ENCODE peak calls at places on chromosome 10, in six cellular contexts. M is amygdala; R is neural crest cell; I is globus pallidus; J is NCI-H1105 treated with DMSO at 0.1 percent for 48 hours; D is activated naive CD4-positive, alpha-beta T cell treated with anti-CD3 and anti-CD28 coated beads for 36 hours. H is an unnamed sample.
A peak's percentile ranks its signal among the peaks of the same experiment; 100 is the strongest.

GRCh38 chr10:99279626-99280111 is 44.0 kb upstream of the HPSE2 start:
- DNase-seq in M (no peak), R (no peak), I (no peak), J (no peak), D (no peak), H (no peak)

GRCh38 chr10:69254877-69255276 is 23.4 kb upstream of the HK1 start:
- DNase-seq in M (no peak), R (no peak), I (no peak), J (no peak), D (no peak), H (no peak)

GRCh38 chr10:42755028-42755451 is 27.6 kb upstream of the BMS1 start:
- DNase-seq in M (no peak), R (no peak), I (no peak), J (no peak), D (no peak), H (no peak)

GRCh38 chr10:98465866-98466265 is 19.1 kb upstream of the HPS1 start:
- DNase-seq in M (no peak), R (no peak), I (no peak), J (no peak), D (no peak), H (no peak)

GRCh38 chr10:88934900-88935672 is 17.5 kb downstream of the ACTA2 start:
- DNase-seq in M (no peak), R (peak; percentile 51), I (peak; percentile 85), J (peak; percentile 77), D (peak; percentile 90), H (peak; percentile 94)

GRCh38 chr10:97895084-97895483 is 45.4 kb downstream of the GOLGA7B start:
- DNase-seq in M (no peak), R (no peak), I (no peak), J (no peak), D (no peak), H (no peak)

GRCh38 chr10:58590152-58590551 is 77.5 kb downstream of the BICC1 start:
- DNase-seq in M (no peak), R (no peak), I (no peak), J (peak; percentile 8), D (no peak), H (no peak)

GRCh38 chr10:87771871-87772500 is 46.0 kb downstream of the ATAD1 start:
- DNase-seq in M (no peak), R (no peak), I (peak; percentile 26), J (peak; percentile 10), D (no peak), H (peak; percentile 51)

GRCh38 chr10:49762566-49762877 is 399 bp upstream of the OGDHL start:
- DNase-seq in M (no peak), R (no peak), I (no peak), J (no peak), D (no peak), H (no peak)

GRCh38 chr10:96863922-96864543 is 31.9 kb downstream of the LCOR start:
- DNase-seq in M (no peak), R (no peak), I (no peak), J (peak; percentile 45), D (no peak), H (no peak)

GRCh38 chr10:6473901-6474370 is 106.1 kb downstream of the PRKCQ start:
- DNase-seq in M (no peak), R (no peak), I (no peak), J (no peak), D (peak; percentile 36), H (no peak)

GRCh38 chr10:102554531-102554930 is 50.8 kb downstream of the SUFU start:
- DNase-seq in M (no peak), R (no peak), I (no peak), J (no peak), D (no peak), H (peak; percentile 69)

GRCh38 chr10:24889636-24890035 is 62.8 kb downstream of the PRTFDC1 start:
- DNase-seq in M (no peak), R (no peak), I (no peak), J (no peak), D (no peak), H (no peak)

GRCh38 chr10:85916999-85917573 is 449.5 kb downstream of the GRID1 start:
- DNase-seq in M (no peak), R (no peak), I (no peak), J (peak; percentile 88), D (no peak), H (peak; percentile 92)

GRCh38 chr10:271722-272121 is 136.5 kb downstream of the ZMYND11 start:
- DNase-seq in M (no peak), R (no peak), I (no peak), J (no peak), D (no peak), H (no peak)

H was measured in G401.